ENCODE peak calls at places on chromosomes 1 and 21, in seven cellular contexts. K is transverse colon, Y is SJSA1, Z is Karpas-422, Q is hepatocyte, P is IMR-90, N is AG04450. X is an unnamed sample. For H3K27me3, the result is how much of the 10 kb centered on the place peaks cover.

GRCh38 chr21:33293136-33293535 is 27.0 kb downstream of the IL10RB start:
- DNase-seq in Z (no peak), K (no peak), Y (no peak), Q (no peak), P (no peak), N (no peak), X (no peak)

GRCh38 chr1:156703741-156704140 is 1.6 kb downstream of the CRABP2 start:
- DNase-seq in Q (no peak), N (no peak), Y (no peak), P (no peak), Z (no peak), K (no peak), X (no peak)

GRCh38 chr1:17229379-17229778 is 19.5 kb upstream of the PADI3 start:
- DNase-seq in Y (no peak), K (peak), P (no peak), Z (no peak), Q (no peak), N (no peak), X (peak)

GRCh38 chr1:112688781-112689193 is 14.3 kb downstream of the MOV10 start:
- DNase-seq in Y (no peak), K (no peak), Q (no peak), P (no peak), N (no peak), Z (no peak), X (no peak)

GRCh38 chr1:75615664-75616435 is 4.9 kb upstream of the SLC44A5 start:
- DNase-seq in P (peak), Y (no peak), N (no peak), Q (peak), K (peak), Z (no peak), X (peak)

GRCh38 chr1:95127380-95127779 is 10.2 kb downstream of the TLCD4 start:
- DNase-seq in Q (no peak), K (no peak), Z (no peak), P (no peak), Y (no peak), N (no peak), X (no peak)

GRCh38 chr1:240030236-240030635 is 61.4 kb upstream of the FMN2 start:
- DNase-seq in P (peak), Z (no peak), Y (peak), K (no peak), Q (no peak), N (no peak), X (no peak)

GRCh38 chr1:191508239-191508638 is 650.0 kb upstream of the RGS18 start:
- DNase-seq in P (no peak), Z (no peak), Y (no peak), Q (no peak), K (no peak), N (no peak), X (no peak)

GRCh38 chr1:203188686-203189232 is 2.3 kb upstream of the CHI3L1 start:
- DNase-seq in Z (peak), P (no peak), K (no peak), Q (no peak), N (no peak), Y (no peak), X (no peak)

GRCh38 chr21:44596068-44596725 is 3.9 kb upstream of the KRTAP10-6 start:
- DNase-seq in Y (no peak), N (no peak), P (no peak), Z (no peak), Q (no peak), K (no peak), X (no peak)

GRCh38 chr1:38559180-38559874 is 300.2 kb downstream of the RRAGC start:
- DNase-seq in P (no peak), Q (peak), K (peak), N (no peak), Z (no peak), Y (no peak), X (peak)

GRCh38 chr1:38026592-38027200 is 14.2 kb downstream of the UTP11 start:
- DNase-seq in N (no peak), Q (peak), K (peak), Y (peak), Z (no peak), P (peak), X (no peak)

GRCh38 chr1:92952714-92953113 is 8.5 kb downstream of the DIPK1A start:
- DNase-seq in P (no peak), N (no peak), Y (no peak), Q (no peak), K (no peak), Z (no peak), X (no peak)
- H3K27me3 ChIP-seq in P (under half), N (under half), Y (under half), Q (under half), K (under half), Z (under half), X (under half)

GRCh38 chr1:168942165-168942564 is 164.3 kb upstream of the ATP1B1 start:
- DNase-seq in Y (no peak), Q (no peak), K (no peak), N (no peak), P (no peak), Z (no peak), X (no peak)

GRCh38 chr1:168949672-168950071 is 156.8 kb upstream of the ATP1B1 start:
- DNase-seq in N (no peak), P (no peak), K (no peak), Z (no peak), Q (no peak), Y (no peak), X (no peak)

GRCh38 chr1:168939947-168940223 is 166.6 kb upstream of the ATP1B1 start:
- DNase-seq in K (no peak), Y (no peak), P (no peak), Z (no peak), Q (no peak), N (no peak), X (no peak)

GRCh38 chr1:168947039-168947438 is 159.5 kb upstream of the ATP1B1 start:
- DNase-seq in Z (no peak), P (no peak), Y (no peak), K (no peak), Q (peak), N (no peak), X (no peak)

DNA sequence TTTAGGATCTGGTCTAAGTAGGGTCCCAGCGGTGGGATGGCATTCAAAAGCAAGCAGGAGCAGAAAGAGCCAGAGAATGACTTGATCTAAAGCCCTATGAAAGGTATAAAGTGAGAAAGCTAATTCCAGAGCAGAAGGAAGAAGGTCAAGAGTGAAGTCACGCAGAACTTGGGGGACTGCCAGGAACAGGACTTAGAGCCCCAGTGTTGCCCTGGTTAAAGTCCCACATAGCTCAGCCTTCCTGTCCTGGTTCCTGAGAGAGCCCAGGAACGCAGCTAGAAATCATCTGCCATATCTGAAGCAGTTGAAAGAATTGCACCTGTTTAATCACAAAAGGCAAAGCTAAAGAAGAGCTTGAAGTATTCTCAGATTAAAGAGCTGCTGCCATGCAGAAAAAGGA is 160.6 kb upstream of the ATP1B1 start:
- DNase-seq in N (no peak), K (peak), Q (peak), Z (no peak), Y (no peak), P (no peak), X (peak)
- H3K27me3 ChIP-seq in N (under half), K (under half), Q (under half), Z (under half), Y (under half), P (under half), X (under half)

GRCh38 chr1:160397651-160398050 is 2.7 kb upstream of the VANGL2 start:
- DNase-seq in N (no peak), Q (peak), P (no peak), Y (no peak), K (no peak), Z (peak), X (peak)
- H3K27me3 ChIP-seq in N (under half), Q (under half), P (under half), Y (under half), K (under half), Z (under half), X (under half)

GRCh38 chr21:41663805-41664788 is 102.8 kb downstream of the RIPK4 start:
- DNase-seq in Z (no peak), K (peak), Y (peak), P (peak), N (no peak), Q (peak), X (peak)
- H3K27me3 ChIP-seq in Z (under half), K (under half), Y (under half), P (under half), N (under half), Q (under half), X (under half)

DNA sequence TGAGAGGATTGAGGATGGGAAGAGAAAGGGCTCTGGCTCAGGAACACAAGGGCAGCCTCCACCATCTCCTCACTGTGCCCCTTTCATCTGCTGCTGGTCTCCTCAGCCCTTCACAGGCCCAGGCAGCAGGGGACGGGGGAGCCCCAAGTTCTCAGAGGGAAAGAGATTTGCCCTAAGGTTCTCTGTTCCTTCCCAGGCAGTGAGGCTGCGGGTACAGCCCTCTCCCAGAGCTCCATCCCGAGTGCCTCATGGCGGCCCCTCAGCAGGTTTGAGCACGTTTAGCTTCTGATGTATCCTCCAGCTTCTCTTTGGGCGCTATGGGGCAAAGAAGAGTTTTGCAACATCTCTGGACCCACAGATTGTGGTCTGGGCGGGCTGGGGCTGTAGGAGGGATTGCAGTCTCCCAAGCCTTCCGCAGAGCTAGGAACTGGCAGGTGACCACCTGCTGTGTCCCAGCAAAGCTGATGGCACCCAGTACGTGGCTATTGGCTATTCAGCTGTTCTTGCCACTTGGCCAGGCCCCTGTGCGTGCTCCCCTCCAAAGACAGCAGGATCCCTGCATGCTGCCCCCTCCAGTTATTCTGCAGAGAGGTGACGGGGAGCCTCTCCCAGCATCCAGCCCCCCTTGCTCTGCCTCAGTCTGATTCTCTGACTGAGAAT is 10.1 kb downstream of the DISP3 start:
- DNase-seq in N (no peak), P (no peak), K (no peak), Y (no peak), Q (no peak), Z (no peak), X (no peak)
- H3K27me3 ChIP-seq in N (under half), P (under half), K (under half), Y (under half), Q (under half), Z (under half), X (under half)

DNA sequence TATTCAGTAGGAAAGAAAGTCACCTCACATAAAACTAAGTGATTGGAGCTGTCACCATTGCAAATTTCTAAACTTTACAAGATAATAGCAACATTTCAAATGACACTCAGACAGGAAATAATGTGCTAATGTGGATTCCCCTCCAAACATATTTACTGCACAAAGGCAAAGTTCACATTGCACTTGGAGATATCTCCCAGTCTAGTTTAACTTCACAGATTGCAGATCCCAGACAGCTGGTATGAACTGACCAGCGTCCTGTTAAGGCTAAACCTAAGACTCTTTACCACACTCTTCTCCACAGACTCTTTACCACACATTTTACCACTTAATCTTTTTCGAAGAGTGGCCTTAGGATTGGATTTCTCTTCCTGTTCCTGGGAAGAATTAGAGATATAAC is 40.6 kb upstream of the HSD3B1 start:
- DNase-seq in K (no peak), N (no peak), Q (no peak), Y (no peak), P (no peak), Z (no peak), X (no peak)
- H3K27me3 ChIP-seq in K (under half), N (under half), Q (under half), Y (under half), P (under half), Z (under half), X (under half)

DNA sequence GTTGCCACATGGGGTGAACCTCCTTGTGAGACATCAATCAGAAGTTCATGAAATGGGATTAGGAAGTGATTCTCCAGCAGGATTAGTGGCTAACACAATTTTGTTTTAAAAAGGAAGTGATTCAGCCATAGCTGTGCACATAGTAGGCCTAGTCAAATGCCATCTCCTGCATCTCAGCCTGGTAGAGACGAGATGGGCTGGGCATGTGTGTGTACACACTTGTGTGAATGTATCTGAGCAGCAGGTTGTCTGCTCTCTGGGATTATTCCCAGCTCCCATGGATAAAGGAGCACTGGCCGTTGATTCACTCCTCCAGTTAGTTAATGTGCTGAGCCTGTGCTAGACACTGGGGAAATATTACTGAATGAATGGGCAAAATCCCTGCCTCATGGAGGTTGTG is 2.0 kb downstream of the FOXE3 start:
- DNase-seq in Z (no peak), K (no peak), N (no peak), Q (no peak), Y (no peak), P (no peak), X (no peak)
- H3K27me3 ChIP-seq in Z (under half), K (under half), N (under half), Q (half or more), Y (under half), P (under half), X (under half)

X was measured in colonic mucosa.